ENCODE peak calls at places on chromosome 10, in four cellular contexts. Y is H1, F is breast epithelium, K is GM23338. H is an unnamed sample.

GRCh38 chr10:23419657-23420319 is 19.1 kb upstream of the OTUD1 start:
- DNase-seq in F (no peak), K (no peak), Y (no peak), H (no peak)

GRCh38 chr10:122417667-122418066 is 36.8 kb upstream of the ARMS2 start:
- DNase-seq in F (no peak), K (no peak), Y (no peak), H (no peak)

GRCh38 chr10:33236916-33237315 is 97.6 kb downstream of the NRP1 start:
- DNase-seq in Y (no peak), K (no peak), F (no peak), H (no peak)

GRCh38 chr10:28125701-28126100 is 126.8 kb upstream of the ODAD2 start:
- DNase-seq in K (no peak), F (no peak), Y (no peak), H (no peak)

GRCh38 chr10:119517235-119518141 is 25.0 kb downstream of the RGS10 start:
- DNase-seq in K (no peak), F (no peak), Y (no peak), H (peak; percentile 85)

GRCh38 chr10:25017247-25017590 is 807 bp downstream of the THNSL1 start:
- DNase-seq in Y (no peak), K (peak; percentile 33), F (no peak), H (no peak)

GRCh38 chr10:72816565-72816964 is 77.0 kb upstream of the OIT3 start:
- DNase-seq in K (no peak), Y (no peak), F (no peak), H (no peak)

GRCh38 chr10:17049195-17049594 is 80.4 kb downstream of the CUBN start:
- DNase-seq in K (no peak), F (no peak), Y (no peak), H (no peak)

GRCh38 chr10:6052247-6053221 is 9.6 kb downstream of the IL2RA start:
- DNase-seq in K (no peak), Y (no peak), F (no peak), H (peak; percentile 83)

GRCh38 chr10:110458583-110458920 is 39.2 kb upstream of the DUSP5 start:
- DNase-seq in K (no peak), Y (no peak), F (no peak), H (peak; percentile 63)

GRCh38 chr10:103281753-103282152 is 4.8 kb downstream of the INA start:
- DNase-seq in F (no peak), K (peak; percentile 97), Y (peak; percentile 87), H (no peak)

DNA sequence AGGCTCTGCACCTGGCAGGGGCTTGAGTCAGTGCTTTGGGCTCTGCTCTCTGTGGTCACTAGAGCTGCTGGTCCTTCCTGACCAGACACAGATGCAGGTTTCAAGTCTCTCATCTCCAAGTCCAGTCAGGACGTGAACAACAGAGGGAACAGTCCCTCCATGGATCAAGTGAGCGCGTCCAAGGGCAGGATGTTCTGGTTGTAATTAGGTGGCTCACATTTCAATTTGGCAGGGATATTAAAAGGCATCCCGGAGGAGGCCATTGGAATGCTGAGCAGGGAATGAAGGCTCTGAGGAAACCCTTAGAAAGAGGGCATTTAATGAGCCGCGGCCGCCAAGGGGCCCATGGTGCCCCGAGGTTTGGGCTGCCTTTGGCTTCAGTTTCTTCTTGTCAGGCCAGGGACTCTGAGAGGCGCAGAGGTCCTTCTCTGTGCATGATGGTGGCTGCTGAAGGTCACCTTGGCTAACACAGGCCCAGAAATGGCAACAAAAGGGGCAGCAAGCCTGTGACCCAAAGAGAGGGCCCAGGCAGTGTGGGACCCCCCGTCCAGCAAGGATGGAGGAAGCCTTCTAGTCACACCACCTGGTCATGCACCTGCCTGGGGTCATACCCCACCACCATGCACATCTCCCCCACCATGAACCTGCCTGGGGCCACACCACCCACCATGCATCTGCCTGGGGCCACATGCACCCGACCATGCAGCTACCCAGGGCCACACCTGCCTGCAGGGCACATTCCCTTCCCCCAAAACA is 30.7 kb upstream of the INPP5A start:
- DNase-seq in F (peak; percentile 40), K (no peak), Y (no peak), H (peak; percentile 56)
- H3K27me3 ChIP-seq in F (no peaks in the 10 kb centered on the region), K (no peaks in the 10 kb centered on the region), Y (no peaks in the 10 kb centered on the region), H (no peaks in the 10 kb centered on the region)

GRCh38 chr10:124492266-124492665 is 30.6 kb downstream of the LHPP start:
- DNase-seq in Y (no peak), F (no peak), K (no peak), H (peak; percentile 56)
- TF ChIP-seq POLR2AphosphoS5 in Y (no peak), F (no peak), K (no peak), H (no peak)

GRCh38 chr10:14889318-14889717 is 10.7 kb downstream of the SUV39H2 start:
- DNase-seq in F (no peak), K (peak; percentile 58), Y (no peak), H (no peak)
- TF ChIP-seq CTCF in F (no peak), K (peak; percentile 34), Y (peak; percentile 51), H (no peak)

GRCh38 chr10:2874963-2875362 is 192.4 kb upstream of the PFKP start:
- DNase-seq in F (no peak), K (no peak), Y (no peak), H (no peak)
- H3K27me3 ChIP-seq in F (no peaks in the 10 kb centered on the region), K (no peaks in the 10 kb centered on the region), Y (no peaks in the 10 kb centered on the region), H (no peaks in the 10 kb centered on the region)

GRCh38 chr10:61900829-61901783 is at the start of gene ARID5B:
- DNase-seq in F (no peak), K (peak; percentile 84), Y (no peak), H (no peak)
- TF ChIP-seq POLR2AphosphoS5 in F (no peak), K (no peak), Y (no peak), H (peak; percentile 85)

DNA sequence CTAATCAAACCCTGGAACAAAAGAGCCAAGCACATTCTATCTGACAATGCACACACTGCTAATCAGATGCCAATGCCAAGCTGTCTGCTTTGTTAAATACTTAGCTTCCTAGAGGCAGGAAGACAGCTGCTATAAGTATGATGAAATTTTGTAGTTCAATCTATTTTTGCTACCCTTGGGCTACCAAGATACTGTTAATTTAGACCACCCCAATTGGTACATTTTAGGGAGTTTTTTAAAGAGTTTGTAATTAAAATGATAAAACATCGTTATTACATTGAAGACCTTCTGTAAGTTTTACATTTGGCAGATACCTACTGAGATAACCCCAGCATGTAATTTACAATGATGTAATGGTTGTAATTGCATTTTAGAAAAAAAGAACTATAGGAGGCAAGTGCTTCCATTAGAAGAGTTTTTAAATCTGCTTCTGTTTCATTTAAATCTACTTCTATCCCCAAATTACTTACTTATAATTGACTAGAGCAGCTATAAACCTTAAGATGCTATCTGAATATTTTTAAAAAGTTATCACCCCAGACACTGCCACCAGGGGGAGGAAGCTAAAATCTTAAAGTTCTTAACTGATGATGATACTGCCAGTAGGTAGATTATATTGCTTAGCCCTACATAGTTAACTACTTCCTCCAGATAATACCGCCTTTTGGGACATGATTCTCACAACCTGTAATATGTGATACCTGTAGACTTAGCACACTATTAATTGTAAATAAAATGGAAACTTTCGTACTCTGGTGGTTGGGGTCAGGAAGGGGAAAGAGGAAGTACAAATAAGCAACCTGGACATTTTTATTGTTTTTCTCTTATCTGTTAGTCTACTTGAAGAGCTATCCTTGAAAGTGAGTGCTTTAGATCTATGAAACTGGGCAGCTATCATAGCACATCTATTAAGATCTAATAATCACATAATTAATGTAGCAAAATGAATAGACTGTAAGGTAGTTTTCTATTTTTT is 268.8 kb downstream of the ADK start:
- DNase-seq in Y (no peak), F (no peak), K (peak; percentile 60), H (no peak)
- TF ChIP-seq CTCF in Y (no peak), F (no peak), K (peak; percentile 48), H (peak; percentile 36)

DNA sequence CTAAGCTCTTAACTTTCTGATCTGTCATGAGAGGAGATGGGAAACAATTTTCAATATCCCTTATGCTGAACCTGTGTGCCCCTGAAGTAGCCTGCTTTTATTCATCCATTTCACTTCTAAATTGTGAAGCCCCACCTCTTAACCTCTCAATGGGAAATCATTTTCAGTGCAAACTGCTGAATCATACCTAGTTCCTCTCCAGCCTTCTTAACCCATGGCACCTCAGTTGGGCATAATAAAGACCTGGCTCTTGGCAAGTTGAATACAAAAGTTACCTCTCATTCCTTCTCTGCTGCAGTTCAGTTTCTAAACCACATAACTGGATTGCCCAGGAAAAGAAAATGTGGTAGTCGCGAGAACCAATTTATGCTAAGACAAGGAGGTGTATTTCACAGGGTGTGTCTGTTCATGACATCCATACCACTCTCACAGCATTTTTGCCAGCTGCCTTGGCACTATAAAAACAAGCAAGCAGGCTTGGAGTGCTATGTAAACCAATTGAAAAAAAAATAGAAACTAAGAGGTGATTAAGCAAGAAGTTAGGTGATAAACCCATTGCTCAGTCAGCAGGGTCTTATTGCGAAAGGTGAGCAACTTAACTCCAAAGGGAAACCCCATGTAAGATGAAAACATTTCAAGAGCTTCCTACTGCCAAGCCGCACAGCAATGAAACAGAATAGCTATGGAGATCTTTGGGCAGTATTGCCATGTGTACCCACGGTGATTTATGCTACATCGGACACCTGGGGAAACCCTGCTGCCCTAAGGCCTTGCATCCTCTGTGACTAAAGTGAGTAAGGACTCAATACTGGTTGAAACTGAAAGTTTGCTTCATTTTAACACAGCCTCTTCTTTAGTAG is 57.0 kb upstream of the DKK1 start:
- DNase-seq in F (no peak), Y (no peak), K (no peak), H (no peak)
- H3K27me3 ChIP-seq in F (no peaks in the 10 kb centered on the region), Y (no peaks in the 10 kb centered on the region), K (no peaks in the 10 kb centered on the region), H (no peaks in the 10 kb centered on the region)

GRCh38 chr10:73886625-73887024 is 12.3 kb upstream of the CAMK2G start:
- DNase-seq in F (no peak), Y (no peak), K (no peak), H (no peak)

GRCh38 chr10:73886085-73886529 is 11.8 kb upstream of the CAMK2G start:
- DNase-seq in K (peak; percentile 91), Y (no peak), F (peak; percentile 60), H (peak; percentile 85)

GRCh38 chr10:73888514-73888913 is 14.2 kb upstream of the CAMK2G start:
- DNase-seq in Y (no peak), K (no peak), F (no peak), H (no peak)

GRCh38 chr10:73889014-73889413 is 14.7 kb upstream of the CAMK2G start:
- DNase-seq in K (no peak), Y (no peak), F (no peak), H (no peak)

GRCh38 chr10:73887038-73888015 is 13.0 kb upstream of the CAMK2G start:
- DNase-seq in Y (no peak), F (peak; percentile 84), K (no peak), H (no peak)
- TF ChIP-seq POLR2AphosphoS5 in Y (no peak), F (no peak), K (no peak), H (no peak)